ENCODE peak calls at places on chromosome 19, in five cellular contexts. R is GM04504, X is AG09309, O is fibroblast of villous mesenchyme, G is dermis microvascular lymphatic vessel endothelial cell. B is an unnamed sample.

GRCh38 chr19:3852614-3853254 is 16.1 kb downstream of the ZFR2 start:
- DNase-seq in G (no peak), R (peak), O (peak), X (no peak), B (no peak)

GRCh38 chr19:3646336-3647092 is 19.9 kb upstream of the CACTIN start:
- DNase-seq in R (no peak), X (no peak), G (no peak), O (no peak), B (no peak)

GRCh38 chr19:52171321-52172169 is at the start of gene ZNF836:
- DNase-seq in R (no peak), G (peak), O (peak), X (no peak), B (peak)

GRCh38 chr19:41755328-41755913 is at the start of gene CEACAM6:
- DNase-seq in O (no peak), G (no peak), X (no peak), R (no peak), B (no peak)

GRCh38 chr19:23774156-23774971 is 15.7 kb upstream of the ZNF681 start:
- DNase-seq in O (peak), G (no peak), X (no peak), R (peak), B (no peak)

GRCh38 chr19:33245948-33246728 is 20.5 kb upstream of the SLC7A10 start:
- DNase-seq in G (no peak), R (no peak), X (no peak), O (no peak), B (no peak)

GRCh38 chr19:7360393-7360984 is 11.8 kb downstream of the ARHGEF18 start:
- DNase-seq in G (no peak), O (peak), X (no peak), R (no peak), B (no peak)

GRCh38 chr19:18097217-18097992 is at the start of gene MAST3:
- DNase-seq in R (no peak), O (peak), X (no peak), G (peak), B (peak)

GRCh38 chr19:47589824-47590223 is 16.9 kb upstream of the ZNF541 start:
- DNase-seq in G (no peak), X (no peak), R (no peak), O (no peak), B (no peak)

GRCh38 chr19:41927810-41928192 is 448 bp downstream of the ERFL start:
- DNase-seq in X (no peak), G (no peak), R (no peak), O (no peak), B (no peak)

GRCh38 chr19:33890569-33890968 is 93.9 kb downstream of the KCTD15 start:
- DNase-seq in G (no peak), X (no peak), R (no peak), O (no peak), B (no peak)

GRCh38 chr19:38880882-38881609 is 3.0 kb upstream of the RINL start:
- DNase-seq in X (no peak), G (no peak), O (no peak), R (no peak), B (no peak)

GRCh38 chr19:16901491-16902175 is 12.8 kb downstream of the F2RL3 start:
- DNase-seq in G (no peak), O (no peak), X (no peak), R (no peak), B (no peak)

GRCh38 chr19:15563931-15564330 is 51.1 kb upstream of the CYP4F8 start:
- DNase-seq in G (no peak), O (no peak), R (no peak), X (no peak), B (peak)

GRCh38 chr19:35739275-35740107 is 2.8 kb downstream of the IGFLR1 start:
- DNase-seq in X (no peak), R (no peak), G (no peak), O (no peak), B (no peak)

GRCh38 chr19:10122066-10122465 is 2.4 kb upstream of the EIF3G start:
- DNase-seq in O (peak), G (peak), R (peak), X (peak), B (no peak)

GRCh38 chr19:30682576-30683536 is 310.7 kb downstream of the ZNF536 start:
- DNase-seq in R (peak), X (peak), G (peak), O (peak), B (peak)

GRCh38 chr19:30047355-30047895 is 105.4 kb downstream of the URI1 start:
- DNase-seq in G (no peak), O (no peak), R (no peak), X (no peak), B (no peak)

GRCh38 chr19:47832723-47833122 is 11.0 kb downstream of the CRX start:
- DNase-seq in O (no peak), G (no peak), X (no peak), R (no peak), B (no peak)

GRCh38 chr19:13155472-13156284 is 5.5 kb downstream of the IER2 start:
- DNase-seq in R (no peak), O (peak), X (no peak), G (peak), B (peak)

GRCh38 chr19:10538204-10538603 is 5.5 kb upstream of the ATG4D start:
- DNase-seq in X (no peak), G (no peak), R (no peak), O (no peak), B (no peak)

GRCh38 chr19:17739121-17739875 is 12.0 kb upstream of the FCHO1 start:
- DNase-seq in X (no peak), O (peak), G (no peak), R (no peak), B (no peak)

GRCh38 chr19:53595510-53595867 is 36.3 kb upstream of the DPRX start:
- DNase-seq in G (no peak), X (no peak), R (no peak), O (no peak), B (no peak)

GRCh38 chr19:55197531-55197930 is 11.8 kb downstream of the PTPRH start:
- DNase-seq in G (no peak), O (no peak), R (no peak), X (no peak), B (no peak)

GRCh38 chr19:33403221-33403972 is 29.9 kb downstream of the CEBPG start:
- DNase-seq in G (no peak), R (no peak), O (peak), X (no peak), B (peak)

GRCh38 chr19:2050991-2051770 is at the start of gene MKNK2:
- DNase-seq in R (peak), X (no peak), O (peak), G (peak), B (peak)

GRCh38 chr19:4046946-4047683 is 19.6 kb downstream of the ZBTB7A start:
- DNase-seq in X (no peak), G (no peak), O (no peak), R (no peak), B (no peak)

GRCh38 chr19:41925208-41926003 is 2.8 kb downstream of the ERFL start:
- DNase-seq in O (no peak), R (no peak), G (no peak), X (no peak), B (no peak)

GRCh38 chr19:3849092-3849491 is 19.7 kb downstream of the ZFR2 start:
- DNase-seq in X (no peak), O (no peak), R (no peak), G (peak), B (no peak)

GRCh38 chr19:35297922-35298321 is 6.0 kb downstream of the MAG start:
- DNase-seq in G (no peak), R (no peak), X (no peak), O (no peak), B (no peak)

GRCh38 chr19:8336072-8336569 is 6.9 kb downstream of the KANK3 start:
- DNase-seq in G (no peak), R (no peak), X (no peak), O (no peak), B (no peak)

GRCh38 chr19:4980087-4980486 is 11.2 kb downstream of the KDM4B start:
- DNase-seq in R (no peak), X (no peak), O (no peak), G (no peak), B (no peak)

GRCh38 chr19:3184847-3185481 is 766 bp upstream of the NCLN start:
- DNase-seq in O (no peak), R (no peak), G (peak), X (peak), B (peak)

GRCh38 chr19:54158812-54159351 is 639 bp downstream of the LENG1 start:
- DNase-seq in G (no peak), R (no peak), O (no peak), X (no peak), B (no peak)

GRCh38 chr19:6754136-6754535 is 13.1 kb downstream of the SH2D3A start:
- DNase-seq in O (no peak), X (no peak), R (no peak), G (no peak), B (no peak)

B was measured in sigmoid colon.